ENCODE peak calls at places on chromosomes 1 and 21, in five cellular contexts. R is Panc1; O is NCI-H460; A is ovary; L is activated T-helper 1 cell treated with anti-CD3 and anti-CD28 coated beads, Interleukin-2, amount 50 U/mL, for 16 hours. Y is an unnamed sample.
A peak's percentile ranks its signal among the peaks of the same experiment; 100 is the strongest.

GRCh38 chr21:16589499-16589898 is 859.7 kb downstream of the USP25 start:
- DNase-seq in A (no peak), O (no peak), R (no peak), L (no peak), Y (no peak)

GRCh38 chr21:34836103-34836932 is 167.5 kb downstream of the CLIC6 start:
- DNase-seq in O (peak; percentile 74), A (peak; percentile 71), L (no peak), R (peak; percentile 71), Y (peak; percentile 9)

GRCh38 chr1:23756676-23757075 is 13.4 kb downstream of the ELOA start:
- DNase-seq in A (no peak), R (no peak), L (no peak), O (no peak), Y (no peak)

GRCh38 chr1:193850745-193851144 is 664.3 kb upstream of the B3GALT2 start:
- DNase-seq in L (no peak), O (no peak), A (no peak), R (no peak), Y (peak; percentile 14)

GRCh38 chr1:173393655-173393993 is 83.5 kb upstream of the PRDX6 start:
- DNase-seq in O (peak; percentile 93), R (no peak), L (no peak), A (no peak), Y (no peak)

GRCh38 chr1:194069168-194069830 is 882.9 kb upstream of the B3GALT2 start:
- DNase-seq in L (no peak), O (no peak), R (no peak), A (peak; percentile 17), Y (no peak)

GRCh38 chr1:66527688-66528087 is 6.3 kb upstream of the SGIP1 start:
- DNase-seq in O (no peak), A (no peak), R (no peak), L (no peak), Y (no peak)

GRCh38 chr1:20964540-20965484 is 177.7 kb upstream of the HP1BP3 start:
- DNase-seq in A (no peak), R (no peak), O (no peak), L (no peak), Y (peak; percentile 66)

GRCh38 chr1:195799016-195799415 is 809.2 kb downstream of the KCNT2 start:
- DNase-seq in A (no peak), O (no peak), R (no peak), L (no peak), Y (no peak)

GRCh38 chr1:224116131-224116530 is 2.2 kb downstream of the FBXO28 start:
- DNase-seq in R (peak; percentile 63), O (peak; percentile 56), L (no peak), A (no peak), Y (peak; percentile 76)